ENCODE peak calls at places on chromosomes 3 and 15, in eight cellular contexts. One of them, this sample, is unnamed.

GRCh38 chr3:14803101-14803980 is 15.4 kb upstream of the FGD5 start:
- DNase-seq in upper lobe of right lung: peak; percentile 46
- DNase-seq in K562: peak; percentile 63
- DNase-seq in psoas muscle: no peak
- DNase-seq in body of pancreas: no peak
- DNase-seq in A549: peak; percentile 58
- DNase-seq in PC-9: no peak
- DNase-seq in IMR-90: no peak
- DNase-seq in this sample: no peak

GRCh38 chr15:74609938-74610301 is 5.7 kb upstream of the CLK3 start:
- DNase-seq in K562: no peak
- DNase-seq in IMR-90: no peak
- DNase-seq in psoas muscle: no peak
- DNase-seq in PC-9: no peak
- DNase-seq in A549: no peak
- DNase-seq in body of pancreas: no peak
- DNase-seq in upper lobe of right lung: no peak
- DNase-seq in this sample: no peak

GRCh38 chr3:102736961-102737304 is 302.1 kb downstream of the ZPLD1 start:
- DNase-seq in A549: no peak
- DNase-seq in PC-9: no peak
- DNase-seq in psoas muscle: no peak
- DNase-seq in body of pancreas: no peak
- DNase-seq in IMR-90: no peak
- DNase-seq in upper lobe of right lung: no peak
- DNase-seq in K562: no peak
- DNase-seq in this sample: no peak

GRCh38 chr3:12935861-12936830 is 94.8 kb upstream of the RPL32 start:
- DNase-seq in A549: no peak
- DNase-seq in IMR-90: no peak
- DNase-seq in psoas muscle: no peak
- DNase-seq in upper lobe of right lung: no peak
- DNase-seq in PC-9: no peak
- DNase-seq in K562: no peak
- DNase-seq in body of pancreas: no peak
- DNase-seq in this sample: no peak

GRCh38 chr15:70258369-70259029 is 160.8 kb upstream of the TLE3 start:
- DNase-seq in psoas muscle: no peak
- DNase-seq in K562: no peak
- DNase-seq in body of pancreas: peak; percentile 41
- DNase-seq in IMR-90: no peak
- DNase-seq in upper lobe of right lung: peak; percentile 82
- DNase-seq in A549: no peak
- DNase-seq in PC-9: no peak
- DNase-seq in this sample: no peak

GRCh38 chr3:4099607-4100006 is 203.6 kb upstream of the SETMAR start:
- DNase-seq in body of pancreas: no peak
- DNase-seq in A549: no peak
- DNase-seq in PC-9: no peak
- DNase-seq in K562: no peak
- DNase-seq in upper lobe of right lung: no peak
- DNase-seq in psoas muscle: no peak
- DNase-seq in IMR-90: no peak
- DNase-seq in this sample: no peak

GRCh38 chr15:66369773-66370651 is 13.5 kb upstream of the TIPIN start:
- DNase-seq in body of pancreas: no peak
- DNase-seq in PC-9: peak; percentile 16
- DNase-seq in psoas muscle: no peak
- DNase-seq in K562: peak; percentile 27
- DNase-seq in upper lobe of right lung: no peak
- DNase-seq in IMR-90: peak; percentile 20
- DNase-seq in A549: peak; percentile 75
- DNase-seq in this sample: no peak

GRCh38 chr3:111072016-111072891 is 638 bp downstream of the NECTIN3 start:
- DNase-seq in A549: peak; percentile 7
- DNase-seq in IMR-90: peak; percentile 25
- DNase-seq in K562: no peak
- DNase-seq in PC-9: peak; percentile 53
- DNase-seq in body of pancreas: peak; percentile 48
- DNase-seq in psoas muscle: peak; percentile 45
- DNase-seq in upper lobe of right lung: peak; percentile 74
- DNase-seq in this sample: no peak

GRCh38 chr3:58052373-58053273 is 44.4 kb downstream of the FLNB start:
- DNase-seq in body of pancreas: peak; percentile 70
- DNase-seq in K562: peak; percentile 64
- DNase-seq in psoas muscle: peak; percentile 89
- DNase-seq in IMR-90: peak; percentile 99
- DNase-seq in A549: peak; percentile 65
- DNase-seq in PC-9: peak; percentile 83
- DNase-seq in upper lobe of right lung: peak; percentile 68
- DNase-seq in this sample: peak; percentile 87

GRCh38 chr3:23304424-23304823 is 101.3 kb downstream of the UBE2E2 start:
- DNase-seq in PC-9: no peak
- DNase-seq in K562: no peak
- DNase-seq in IMR-90: peak; percentile 7
- DNase-seq in A549: no peak
- DNase-seq in upper lobe of right lung: no peak
- DNase-seq in psoas muscle: no peak
- DNase-seq in body of pancreas: no peak
- DNase-seq in this sample: no peak

GRCh38 chr15:93005133-93005532 is 83.9 kb downstream of the RGMA start:
- DNase-seq in A549: no peak
- DNase-seq in upper lobe of right lung: no peak
- DNase-seq in PC-9: no peak
- DNase-seq in body of pancreas: no peak
- DNase-seq in K562: no peak
- DNase-seq in psoas muscle: no peak
- DNase-seq in IMR-90: no peak
- DNase-seq in this sample: no peak

GRCh38 chr3:26365706-26366105 is 256.9 kb upstream of the LRRC3B start:
- DNase-seq in psoas muscle: no peak
- DNase-seq in K562: no peak
- DNase-seq in upper lobe of right lung: no peak
- DNase-seq in PC-9: no peak
- DNase-seq in body of pancreas: no peak
- DNase-seq in IMR-90: no peak
- DNase-seq in A549: no peak
- DNase-seq in this sample: no peak

GRCh38 chr3:134373278-134373941 is 837 bp downstream of the AMOTL2 start:
- DNase-seq in body of pancreas: peak; percentile 84
- DNase-seq in PC-9: peak; percentile 81
- DNase-seq in K562: no peak
- DNase-seq in upper lobe of right lung: peak; percentile 86
- DNase-seq in psoas muscle: peak; percentile 85
- DNase-seq in A549: no peak
- DNase-seq in IMR-90: peak; percentile 89
- DNase-seq in this sample: peak; percentile 86

GRCh38 chr3:183698760-183699159 is 1.2 kb downstream of the YEATS2 start:
- DNase-seq in A549: no peak
- DNase-seq in psoas muscle: no peak
- DNase-seq in IMR-90: peak; percentile 33
- DNase-seq in upper lobe of right lung: no peak
- DNase-seq in body of pancreas: no peak
- DNase-seq in K562: peak; percentile 27
- DNase-seq in PC-9: no peak
- DNase-seq in this sample: no peak

GRCh38 chr15:79041598-79042175 is 48.9 kb downstream of the RASGRF1 start:
- DNase-seq in body of pancreas: no peak
- DNase-seq in PC-9: no peak
- DNase-seq in IMR-90: no peak
- DNase-seq in A549: no peak
- DNase-seq in K562: no peak
- DNase-seq in upper lobe of right lung: no peak
- DNase-seq in psoas muscle: no peak
- DNase-seq in this sample: no peak

GRCh38 chr15:90550919-90551318 is 21.2 kb downstream of the CRTC3 start:
- DNase-seq in psoas muscle: no peak
- DNase-seq in A549: no peak
- DNase-seq in body of pancreas: no peak
- DNase-seq in K562: no peak
- DNase-seq in IMR-90: no peak
- DNase-seq in PC-9: no peak
- DNase-seq in upper lobe of right lung: no peak
- DNase-seq in this sample: no peak

GRCh38 chr15:77457619-77458265 is 37.1 kb downstream of the HMG20A start:
- DNase-seq in body of pancreas: no peak
- DNase-seq in PC-9: no peak
- DNase-seq in psoas muscle: no peak
- DNase-seq in upper lobe of right lung: no peak
- DNase-seq in K562: no peak
- DNase-seq in A549: no peak
- DNase-seq in IMR-90: peak; percentile 68
- DNase-seq in this sample: no peak

GRCh38 chr15:95405447-95405846 is 925.1 kb upstream of the NR2F2 start:
- DNase-seq in IMR-90: peak; percentile 62
- DNase-seq in K562: no peak
- DNase-seq in A549: no peak
- DNase-seq in upper lobe of right lung: no peak
- DNase-seq in psoas muscle: no peak
- DNase-seq in PC-9: no peak
- DNase-seq in body of pancreas: no peak
- DNase-seq in this sample: no peak

GRCh38 chr3:142027713-142028112 is 121.6 kb downstream of the TFDP2 start:
- DNase-seq in psoas muscle: no peak
- DNase-seq in K562: no peak
- DNase-seq in body of pancreas: no peak
- DNase-seq in PC-9: peak; percentile 38
- DNase-seq in IMR-90: no peak
- DNase-seq in upper lobe of right lung: no peak
- DNase-seq in A549: no peak
- DNase-seq in this sample: no peak

GRCh38 chr15:31352911-31353811 is 26.5 kb downstream of the KLF13 start:
- DNase-seq in psoas muscle: peak; percentile 59
- DNase-seq in A549: no peak
- DNase-seq in PC-9: no peak
- DNase-seq in upper lobe of right lung: peak; percentile 84
- DNase-seq in K562: peak; percentile 33
- DNase-seq in body of pancreas: peak; percentile 52
- DNase-seq in IMR-90: peak; percentile 82
- DNase-seq in this sample: no peak

GRCh38 chr15:50943623-50944022 is 35.1 kb downstream of the AP4E1 start:
- DNase-seq in upper lobe of right lung: no peak
- DNase-seq in K562: no peak
- DNase-seq in A549: no peak
- DNase-seq in PC-9: no peak
- DNase-seq in psoas muscle: no peak
- DNase-seq in body of pancreas: no peak
- DNase-seq in IMR-90: peak; percentile 33
- DNase-seq in this sample: no peak

GRCh38 chr3:16768956-16769355 is 115.8 kb upstream of the PLCL2 start:
- DNase-seq in A549: no peak
- DNase-seq in PC-9: peak; percentile 54
- DNase-seq in K562: no peak
- DNase-seq in IMR-90: no peak
- DNase-seq in body of pancreas: no peak
- DNase-seq in upper lobe of right lung: no peak
- DNase-seq in psoas muscle: no peak
- DNase-seq in this sample: no peak

GRCh38 chr3:16767006-16767405 is 117.7 kb upstream of the PLCL2 start:
- DNase-seq in K562: no peak
- DNase-seq in upper lobe of right lung: no peak
- DNase-seq in PC-9: no peak
- DNase-seq in A549: no peak
- DNase-seq in psoas muscle: no peak
- DNase-seq in body of pancreas: no peak
- DNase-seq in IMR-90: no peak
- DNase-seq in this sample: no peak

GRCh38 chr3:16770792-16771191 is 114.0 kb upstream of the PLCL2 start:
- DNase-seq in A549: no peak
- DNase-seq in psoas muscle: no peak
- DNase-seq in K562: no peak
- DNase-seq in upper lobe of right lung: no peak
- DNase-seq in IMR-90: no peak
- DNase-seq in body of pancreas: no peak
- DNase-seq in PC-9: no peak
- DNase-seq in this sample: no peak

GRCh38 chr3:16769525-16769924 is 115.2 kb upstream of the PLCL2 start:
- DNase-seq in upper lobe of right lung: no peak
- DNase-seq in K562: no peak
- DNase-seq in PC-9: no peak
- DNase-seq in psoas muscle: no peak
- DNase-seq in A549: no peak
- DNase-seq in body of pancreas: no peak
- DNase-seq in IMR-90: no peak
- DNase-seq in this sample: no peak

GRCh38 chr3:16770021-16770420 is 114.7 kb upstream of the PLCL2 start:
- DNase-seq in IMR-90: no peak
- DNase-seq in body of pancreas: no peak
- DNase-seq in K562: no peak
- DNase-seq in PC-9: no peak
- DNase-seq in upper lobe of right lung: no peak
- DNase-seq in A549: no peak
- DNase-seq in psoas muscle: no peak
- DNase-seq in this sample: no peak
- H3K4me1 ChIP-seq in IMR-90: no peaks in the 10 kb centered on the region
- H3K4me1 ChIP-seq in body of pancreas: no peaks in the 10 kb centered on the region
- H3K4me1 ChIP-seq in K562: no peaks in the 10 kb centered on the region
- H3K4me1 ChIP-seq in PC-9: peaks cover 26% of the 10 kb centered on the region
- H3K4me1 ChIP-seq in upper lobe of right lung: no peaks in the 10 kb centered on the region
- H3K4me1 ChIP-seq in A549: no peaks in the 10 kb centered on the region
- H3K4me1 ChIP-seq in psoas muscle: peaks cover 33% of the 10 kb centered on the region
- H3K4me1 ChIP-seq in this sample: no peaks in the 10 kb centered on the region

GRCh38 chr15:82647835-82648256 is 683 bp upstream of the CPEB1 start:
- DNase-seq in IMR-90: no peak
- DNase-seq in body of pancreas: no peak
- DNase-seq in PC-9: no peak
- DNase-seq in K562: peak; percentile 83
- DNase-seq in psoas muscle: peak; percentile 43
- DNase-seq in upper lobe of right lung: no peak
- DNase-seq in A549: no peak
- DNase-seq in this sample: no peak
- TF ChIP-seq CTCF in IMR-90: no peak
- TF ChIP-seq CTCF in body of pancreas: no peak
- TF ChIP-seq CTCF in PC-9: no peak
- TF ChIP-seq CTCF in K562: no peak
- TF ChIP-seq CTCF in psoas muscle: no peak
- TF ChIP-seq CTCF in upper lobe of right lung: no peak
- TF ChIP-seq CTCF in A549: no peak
- TF ChIP-seq CTCF in this sample: no peak

DNA sequence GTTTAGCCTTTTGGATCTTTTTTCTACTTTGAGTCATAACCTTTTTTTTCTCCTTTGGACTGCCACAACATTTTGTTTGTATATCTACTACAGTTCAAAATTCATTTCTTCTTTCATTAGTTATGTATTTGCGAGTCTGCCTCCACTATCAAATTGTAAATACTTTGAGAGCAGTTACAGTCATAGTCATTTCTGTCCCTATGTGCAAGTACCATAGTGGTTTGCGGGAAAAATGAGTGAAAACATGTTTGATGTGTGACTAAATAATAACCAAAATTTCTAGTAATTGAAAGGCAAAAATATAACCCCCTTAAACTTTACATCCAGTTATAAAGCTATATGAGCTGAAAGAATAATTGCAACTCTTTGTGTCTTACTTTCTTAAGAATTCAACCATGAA is 45.8 kb upstream of the CCDC50 start:
- DNase-seq in upper lobe of right lung: no peak
- DNase-seq in K562: no peak
- DNase-seq in PC-9: no peak
- DNase-seq in body of pancreas: no peak
- DNase-seq in psoas muscle: no peak
- DNase-seq in A549: no peak
- DNase-seq in IMR-90: no peak
- DNase-seq in this sample: no peak
- H3K27ac ChIP-seq in upper lobe of right lung: no peak overlapping the region
- H3K27ac ChIP-seq in K562: no peak overlapping the region
- H3K27ac ChIP-seq in PC-9: no peak overlapping the region
- H3K27ac ChIP-seq in body of pancreas: no peak overlapping the region
- H3K27ac ChIP-seq in psoas muscle: no peak overlapping the region
- H3K27ac ChIP-seq in A549: no peak overlapping the region
- H3K27ac ChIP-seq in IMR-90: no peak overlapping the region
- H3K27ac ChIP-seq in this sample: no peak overlapping the region

GRCh38 chr3:194109192-194109863 is 26.6 kb upstream of the HES1 start:
- DNase-seq in A549: no peak
- DNase-seq in body of pancreas: no peak
- DNase-seq in upper lobe of right lung: no peak
- DNase-seq in PC-9: no peak
- DNase-seq in psoas muscle: no peak
- DNase-seq in K562: no peak
- DNase-seq in IMR-90: no peak
- DNase-seq in this sample: no peak
- H3K4me1 ChIP-seq in A549: peaks cover 45% of the 10 kb centered on the region
- H3K4me1 ChIP-seq in body of pancreas: peaks cover 45% of the 10 kb centered on the region
- H3K4me1 ChIP-seq in upper lobe of right lung: no peaks in the 10 kb centered on the region
- H3K4me1 ChIP-seq in PC-9: peaks cover 24% of the 10 kb centered on the region
- H3K4me1 ChIP-seq in psoas muscle: no peaks in the 10 kb centered on the region
- H3K4me1 ChIP-seq in K562: no peaks in the 10 kb centered on the region
- H3K4me1 ChIP-seq in IMR-90: no peaks in the 10 kb centered on the region
- H3K4me1 ChIP-seq in this sample: peaks cover 9% of the 10 kb centered on the region

This sample was measured in RWPE2.